ENCODE peak calls at places on chromosome 17, in five cellular contexts. One of them, this sample, is unnamed. For H3K4me1, the result is how much of the 10 kb centered on the place peaks cover.

GRCh38 chr17:71917715-71918114 is 203.1 kb upstream of the SOX9 start:
- DNase-seq in SK-N-SH: no peak
- DNase-seq in K562: no peak
- DNase-seq in HCT116: no peak
- DNase-seq in GM12878: no peak
- DNase-seq in this sample: no peak

GRCh38 chr17:49218941-49219913 is 8.7 kb downstream of the ABI3 start:
- DNase-seq in SK-N-SH: peak
- DNase-seq in HCT116: no peak
- DNase-seq in K562: peak
- DNase-seq in GM12878: peak
- DNase-seq in this sample: no peak

GRCh38 chr17:42182927-42183734 is 2.1 kb downstream of the HCRT start:
- DNase-seq in K562: peak
- DNase-seq in GM12878: no peak
- DNase-seq in HCT116: no peak
- DNase-seq in SK-N-SH: no peak
- DNase-seq in this sample: no peak

GRCh38 chr17:57677301-57677700 is 67.8 kb downstream of the CCDC182 start:
- DNase-seq in HCT116: no peak
- DNase-seq in GM12878: no peak
- DNase-seq in K562: no peak
- DNase-seq in SK-N-SH: no peak
- DNase-seq in this sample: no peak

GRCh38 chr17:48636177-48637018 is 10.2 kb upstream of the HOXB9 start:
- DNase-seq in GM12878: no peak
- DNase-seq in K562: peak
- DNase-seq in HCT116: no peak
- DNase-seq in SK-N-SH: peak
- DNase-seq in this sample: no peak

GRCh38 chr17:74274703-74275340 is 788 bp downstream of the DNAI2 start:
- DNase-seq in GM12878: no peak
- DNase-seq in K562: no peak
- DNase-seq in SK-N-SH: no peak
- DNase-seq in HCT116: no peak
- DNase-seq in this sample: no peak

GRCh38 chr17:9763643-9764042 is 27.7 kb downstream of the DHRS7C start:
- DNase-seq in K562: no peak
- DNase-seq in GM12878: no peak
- DNase-seq in HCT116: no peak
- DNase-seq in SK-N-SH: no peak
- DNase-seq in this sample: no peak

GRCh38 chr17:13001991-13002615 is 15.7 kb downstream of the ELAC2 start:
- DNase-seq in HCT116: no peak
- DNase-seq in SK-N-SH: no peak
- DNase-seq in GM12878: no peak
- DNase-seq in K562: no peak
- DNase-seq in this sample: no peak

GRCh38 chr17:59641799-59642484 is 22.2 kb downstream of the CLTC start:
- DNase-seq in K562: no peak
- DNase-seq in GM12878: peak
- DNase-seq in HCT116: no peak
- DNase-seq in SK-N-SH: no peak
- DNase-seq in this sample: no peak

GRCh38 chr17:74571894-74572293 is 4.6 kb upstream of the CD300H start:
- DNase-seq in SK-N-SH: no peak
- DNase-seq in HCT116: no peak
- DNase-seq in K562: no peak
- DNase-seq in GM12878: no peak
- DNase-seq in this sample: no peak

GRCh38 chr17:78258323-78259229 is 27.1 kb downstream of the TMEM235 start:
- DNase-seq in SK-N-SH: peak
- DNase-seq in GM12878: no peak
- DNase-seq in HCT116: no peak
- DNase-seq in K562: peak
- DNase-seq in this sample: no peak

GRCh38 chr17:50102164-50102991 is 7.2 kb downstream of the PDK2 start:
- DNase-seq in K562: no peak
- DNase-seq in HCT116: no peak
- DNase-seq in SK-N-SH: peak
- DNase-seq in GM12878: no peak
- DNase-seq in this sample: no peak

GRCh38 chr17:83161298-83162034 is 82.1 kb downstream of the METRNL start:
- DNase-seq in GM12878: no peak
- DNase-seq in HCT116: no peak
- DNase-seq in K562: no peak
- DNase-seq in SK-N-SH: no peak
- DNase-seq in this sample: no peak

GRCh38 chr17:49434821-49435581 is 20.3 kb upstream of the PHB1 start:
- DNase-seq in SK-N-SH: peak
- DNase-seq in GM12878: no peak
- DNase-seq in HCT116: peak
- DNase-seq in K562: peak
- DNase-seq in this sample: no peak

GRCh38 chr17:7548585-7549400 is at the start of gene TNFSF12:
- DNase-seq in HCT116: no peak
- DNase-seq in K562: peak
- DNase-seq in SK-N-SH: peak
- DNase-seq in GM12878: no peak
- DNase-seq in this sample: no peak

GRCh38 chr17:33676444-33676843 is 383.3 kb upstream of the ASIC2 start:
- DNase-seq in GM12878: no peak
- DNase-seq in HCT116: no peak
- DNase-seq in K562: no peak
- DNase-seq in SK-N-SH: no peak
- DNase-seq in this sample: no peak

GRCh38 chr17:5592382-5592781 is 8.1 kb upstream of the NLRP1 start:
- DNase-seq in HCT116: peak
- DNase-seq in GM12878: no peak
- DNase-seq in K562: no peak
- DNase-seq in SK-N-SH: peak
- DNase-seq in this sample: no peak

GRCh38 chr17:31722251-31723056 is 136.6 kb downstream of the COPRS start:
- DNase-seq in SK-N-SH: no peak
- DNase-seq in K562: no peak
- DNase-seq in HCT116: no peak
- DNase-seq in GM12878: no peak
- DNase-seq in this sample: no peak

GRCh38 chr17:42321555-42321954 is 33.3 kb downstream of the STAT5A start:
- DNase-seq in GM12878: no peak
- DNase-seq in HCT116: no peak
- DNase-seq in SK-N-SH: no peak
- DNase-seq in K562: no peak
- DNase-seq in this sample: no peak

GRCh38 chr17:2931901-2932300 is 131.5 kb downstream of the OR1D5 start:
- DNase-seq in SK-N-SH: no peak
- DNase-seq in K562: no peak
- DNase-seq in HCT116: no peak
- DNase-seq in GM12878: no peak
- DNase-seq in this sample: no peak

GRCh38 chr17:31508310-31509094 is 117.0 kb downstream of the RAB11FIP4 start:
- DNase-seq in SK-N-SH: no peak
- DNase-seq in K562: peak
- DNase-seq in HCT116: no peak
- DNase-seq in GM12878: peak
- DNase-seq in this sample: no peak

GRCh38 chr17:37642706-37643105 is 540 bp downstream of the DDX52 start:
- DNase-seq in SK-N-SH: peak
- DNase-seq in GM12878: no peak
- DNase-seq in HCT116: no peak
- DNase-seq in K562: peak
- DNase-seq in this sample: no peak

GRCh38 chr17:10271004-10271620 is 72.7 kb upstream of the GAS7 start:
- DNase-seq in HCT116: no peak
- DNase-seq in K562: no peak
- DNase-seq in SK-N-SH: no peak
- DNase-seq in GM12878: no peak
- DNase-seq in this sample: no peak

GRCh38 chr17:67443931-67444597 is 67.0 kb downstream of the PITPNC1 start:
- DNase-seq in K562: no peak
- DNase-seq in HCT116: no peak
- DNase-seq in GM12878: no peak
- DNase-seq in SK-N-SH: peak
- DNase-seq in this sample: no peak

GRCh38 chr17:45170976-45171337 is 9.3 kb downstream of the HEXIM2 start:
- DNase-seq in K562: no peak
- DNase-seq in HCT116: peak
- DNase-seq in SK-N-SH: peak
- DNase-seq in GM12878: no peak
- DNase-seq in this sample: no peak

GRCh38 chr17:38420518-38420917 is 7.7 kb upstream of the ARHGAP23 start:
- DNase-seq in K562: no peak
- DNase-seq in GM12878: no peak
- DNase-seq in SK-N-SH: peak
- DNase-seq in HCT116: no peak
- DNase-seq in this sample: no peak

GRCh38 chr17:67246648-67247415 is 1.8 kb upstream of the HELZ start:
- DNase-seq in HCT116: peak
- DNase-seq in K562: peak
- DNase-seq in SK-N-SH: no peak
- DNase-seq in GM12878: peak
- DNase-seq in this sample: no peak

GRCh38 chr17:48961516-48962233 is 6.7 kb downstream of the GIP start:
- DNase-seq in SK-N-SH: no peak
- DNase-seq in HCT116: no peak
- DNase-seq in GM12878: no peak
- DNase-seq in K562: peak
- DNase-seq in this sample: no peak

GRCh38 chr17:31674305-31674704 is 184.7 kb downstream of the COPRS start:
- DNase-seq in K562: no peak
- DNase-seq in SK-N-SH: no peak
- DNase-seq in HCT116: no peak
- DNase-seq in GM12878: no peak
- DNase-seq in this sample: no peak

GRCh38 chr17:67121317-67121887 is 77.0 kb downstream of the CACNG1 start:
- DNase-seq in HCT116: no peak
- DNase-seq in GM12878: no peak
- DNase-seq in SK-N-SH: no peak
- DNase-seq in K562: no peak
- DNase-seq in this sample: no peak

GRCh38 chr17:69879576-69879975 is 195.4 kb upstream of the KCNJ16 start:
- DNase-seq in HCT116: no peak
- DNase-seq in K562: no peak
- DNase-seq in SK-N-SH: no peak
- DNase-seq in GM12878: no peak
- DNase-seq in this sample: no peak

GRCh38 chr17:45096141-45096540 is 35.0 kb downstream of the NMT1 start:
- DNase-seq in SK-N-SH: no peak
- DNase-seq in HCT116: peak
- DNase-seq in GM12878: no peak
- DNase-seq in K562: no peak
- DNase-seq in this sample: no peak

GRCh38 chr17:64004218-64004770 is 6.1 kb downstream of the PRR29 start:
- DNase-seq in HCT116: no peak
- DNase-seq in K562: no peak
- DNase-seq in SK-N-SH: no peak
- DNase-seq in GM12878: no peak
- DNase-seq in this sample: no peak

GRCh38 chr17:50660042-50660886 is 25.6 kb downstream of the ABCC3 start:
- DNase-seq in HCT116: no peak
- DNase-seq in GM12878: no peak
- DNase-seq in K562: peak
- DNase-seq in SK-N-SH: peak
- DNase-seq in this sample: no peak

GRCh38 chr17:80884811-80885210 is 106.8 kb upstream of the CHMP6 start:
- DNase-seq in HCT116: no peak
- DNase-seq in K562: no peak
- DNase-seq in SK-N-SH: no peak
- DNase-seq in GM12878: no peak
- DNase-seq in this sample: no peak

GRCh38 chr17:57478433-57478832 is 222.1 kb downstream of the MSI2 start:
- DNase-seq in SK-N-SH: no peak
- DNase-seq in K562: peak
- DNase-seq in HCT116: no peak
- DNase-seq in GM12878: no peak
- DNase-seq in this sample: no peak

GRCh38 chr17:2957631-2958286 is 105.6 kb downstream of the OR1D5 start:
- DNase-seq in GM12878: no peak
- DNase-seq in HCT116: no peak
- DNase-seq in K562: no peak
- DNase-seq in SK-N-SH: no peak
- DNase-seq in this sample: no peak

GRCh38 chr17:33452797-33453196 is 159.7 kb upstream of the ASIC2 start:
- DNase-seq in SK-N-SH: no peak
- DNase-seq in GM12878: no peak
- DNase-seq in HCT116: no peak
- DNase-seq in K562: no peak
- DNase-seq in this sample: no peak

GRCh38 chr17:32840241-32840640 is 36.7 kb downstream of the MYO1D start:
- DNase-seq in HCT116: no peak
- DNase-seq in K562: no peak
- DNase-seq in SK-N-SH: peak
- DNase-seq in GM12878: no peak
- DNase-seq in this sample: no peak

GRCh38 chr17:61289408-61290385 is 109.9 kb upstream of the TBX2 start:
- DNase-seq in K562: no peak
- DNase-seq in GM12878: no peak
- DNase-seq in HCT116: no peak
- DNase-seq in SK-N-SH: peak
- DNase-seq in this sample: no peak
- H3K4me1 ChIP-seq in K562: under half
- H3K4me1 ChIP-seq in GM12878: under half
- H3K4me1 ChIP-seq in HCT116: under half
- H3K4me1 ChIP-seq in SK-N-SH: under half
- H3K4me1 ChIP-seq in this sample: under half

DNA sequence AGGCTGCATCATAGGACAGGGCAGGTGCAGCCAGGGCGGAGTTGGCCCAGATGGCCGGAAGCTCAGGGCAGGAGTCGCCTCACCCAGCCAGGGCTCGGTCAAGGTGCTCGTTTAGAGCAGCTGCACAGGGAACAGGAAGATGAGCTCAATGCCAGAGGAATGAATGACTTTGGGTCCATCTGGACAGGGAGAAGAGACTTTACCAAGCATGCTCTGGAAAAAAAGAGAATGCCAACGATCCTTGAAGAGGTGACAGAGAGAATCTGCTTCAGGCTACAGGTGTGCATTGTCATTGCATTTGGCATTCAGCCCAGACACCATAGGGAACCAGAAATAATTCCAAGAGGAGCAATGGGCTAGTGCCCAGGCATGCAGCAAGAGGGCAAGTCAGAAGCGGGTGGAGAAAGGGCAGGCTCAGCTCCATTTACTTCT is 6.7 kb upstream of the MPP3 start:
- DNase-seq in K562: no peak
- DNase-seq in SK-N-SH: no peak
- DNase-seq in HCT116: peak
- DNase-seq in GM12878: no peak
- DNase-seq in this sample: no peak
- TF ChIP-seq SIN3A in K562: no peak
- TF ChIP-seq SIN3A in SK-N-SH: no peak
- TF ChIP-seq SIN3A in HCT116: peak
- TF ChIP-seq SIN3A in GM12878: no peak
- TF ChIP-seq SIN3A in this sample: no peak

GRCh38 chr17:39781028-39781800 is 43.5 kb downstream of the GRB7 start:
- DNase-seq in SK-N-SH: no peak
- DNase-seq in GM12878: no peak
- DNase-seq in K562: no peak
- DNase-seq in HCT116: no peak
- DNase-seq in this sample: no peak
- H3K4me1 ChIP-seq in SK-N-SH: under half
- H3K4me1 ChIP-seq in GM12878: under half
- H3K4me1 ChIP-seq in K562: under half
- H3K4me1 ChIP-seq in HCT116: under half
- H3K4me1 ChIP-seq in this sample: under half

GRCh38 chr17:4074831-4075495 is 67.9 kb downstream of the ZZEF1 start:
- DNase-seq in K562: peak
- DNase-seq in HCT116: peak
- DNase-seq in GM12878: peak
- DNase-seq in SK-N-SH: peak
- DNase-seq in this sample: peak
- TF ChIP-seq SIN3A in K562: no peak
- TF ChIP-seq SIN3A in HCT116: no peak
- TF ChIP-seq SIN3A in GM12878: no peak
- TF ChIP-seq SIN3A in SK-N-SH: no peak
- TF ChIP-seq SIN3A in this sample: no peak

This sample was measured in Panc1.